ENCODE peak calls at places on chromosomes 5 and 9, in five cellular contexts. One of them, this sample, is unnamed.

GRCh38 chr5:91076138-91076537 is 307.0 kb downstream of the ARRDC3 start:
- DNase-seq in thyroid gland: no peak
- DNase-seq in kidney: no peak
- DNase-seq in fibroblast of the aortic adventitia: no peak
- DNase-seq in mammary epithelial cell: no peak
- DNase-seq in this sample: no peak

GRCh38 chr5:74640450-74641013 is at the start of gene ENC1:
- DNase-seq in thyroid gland: peak; percentile 82
- DNase-seq in kidney: peak; percentile 96
- DNase-seq in fibroblast of the aortic adventitia: peak; percentile 80
- DNase-seq in mammary epithelial cell: peak; percentile 88
- DNase-seq in this sample: peak; percentile 75

GRCh38 chr9:77589046-77589795 is 58.9 kb downstream of the GNA14 start:
- DNase-seq in thyroid gland: peak; percentile 63
- DNase-seq in kidney: no peak
- DNase-seq in fibroblast of the aortic adventitia: no peak
- DNase-seq in mammary epithelial cell: peak; percentile 34
- DNase-seq in this sample: no peak

GRCh38 chr9:8723195-8723594 is 923.6 kb upstream of the DMAC1 start:
- DNase-seq in thyroid gland: no peak
- DNase-seq in kidney: no peak
- DNase-seq in fibroblast of the aortic adventitia: no peak
- DNase-seq in mammary epithelial cell: no peak
- DNase-seq in this sample: no peak

GRCh38 chr9:86034863-86035734 is 64.3 kb downstream of the GOLM1 start:
- DNase-seq in thyroid gland: no peak
- DNase-seq in kidney: no peak
- DNase-seq in fibroblast of the aortic adventitia: peak; percentile 27
- DNase-seq in mammary epithelial cell: peak; percentile 11
- DNase-seq in this sample: no peak

GRCh38 chr5:141845371-141845821 is 32.8 kb downstream of the PCDH1 start:
- DNase-seq in thyroid gland: no peak
- DNase-seq in kidney: peak; percentile 58
- DNase-seq in fibroblast of the aortic adventitia: no peak
- DNase-seq in mammary epithelial cell: no peak
- DNase-seq in this sample: no peak

GRCh38 chr5:114308508-114308907 is 53.4 kb upstream of the KCNN2 start:
- DNase-seq in thyroid gland: no peak
- DNase-seq in kidney: no peak
- DNase-seq in fibroblast of the aortic adventitia: no peak
- DNase-seq in mammary epithelial cell: no peak
- DNase-seq in this sample: no peak

GRCh38 chr9:83199240-83199639 is 136.3 kb upstream of the RASEF start:
- DNase-seq in thyroid gland: peak; percentile 68
- DNase-seq in kidney: no peak
- DNase-seq in fibroblast of the aortic adventitia: peak; percentile 65
- DNase-seq in mammary epithelial cell: peak; percentile 46
- DNase-seq in this sample: no peak

GRCh38 chr5:141783599-141784296 is 94.5 kb downstream of the PCDH1 start:
- DNase-seq in thyroid gland: no peak
- DNase-seq in kidney: peak; percentile 79
- DNase-seq in fibroblast of the aortic adventitia: no peak
- DNase-seq in mammary epithelial cell: peak; percentile 67
- DNase-seq in this sample: no peak

GRCh38 chr5:97644896-97645295 is 461.8 kb upstream of the RIOK2 start:
- DNase-seq in thyroid gland: no peak
- DNase-seq in kidney: no peak
- DNase-seq in fibroblast of the aortic adventitia: no peak
- DNase-seq in mammary epithelial cell: no peak
- DNase-seq in this sample: no peak

GRCh38 chr9:2838984-2839367 is 4.9 kb downstream of the PUM3 start:
- DNase-seq in thyroid gland: no peak
- DNase-seq in kidney: no peak
- DNase-seq in fibroblast of the aortic adventitia: no peak
- DNase-seq in mammary epithelial cell: no peak
- DNase-seq in this sample: no peak
- H3K4me3 ChIP-seq in thyroid gland: no peak overlapping the region
- H3K4me3 ChIP-seq in kidney: peak overlapping the region; percentile 33
- H3K4me3 ChIP-seq in fibroblast of the aortic adventitia: peak overlapping the region; percentile 57
- H3K4me3 ChIP-seq in mammary epithelial cell: no peak overlapping the region
- H3K4me3 ChIP-seq in this sample: no peak overlapping the region

DNA sequence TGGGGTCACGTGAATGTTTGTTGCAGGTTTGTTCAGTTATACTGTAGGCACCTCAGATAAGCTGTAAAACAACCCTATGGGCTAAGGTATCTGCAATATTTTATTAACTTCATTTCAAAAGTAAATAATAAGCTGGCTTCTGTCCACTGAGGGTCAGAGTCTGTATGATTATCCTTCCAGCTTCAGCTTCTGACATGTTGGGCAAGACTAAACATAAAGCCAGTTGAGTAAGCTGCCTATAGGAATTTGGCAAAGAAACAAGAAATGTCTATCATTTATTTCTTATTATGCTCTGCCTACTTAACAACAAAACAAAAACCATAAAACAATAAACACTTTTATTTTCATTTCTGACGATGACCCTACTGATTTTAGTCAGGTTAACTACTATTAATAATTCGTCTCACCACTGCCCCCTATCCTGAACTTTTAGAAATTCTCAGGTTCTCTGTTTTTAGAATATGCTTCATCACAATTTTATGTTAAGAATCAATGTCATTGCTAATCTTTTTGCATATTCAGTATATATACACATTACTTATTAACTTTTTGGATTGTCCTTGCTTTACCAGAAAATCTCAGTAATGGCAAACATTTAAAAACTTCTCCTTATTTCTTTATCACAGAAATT is 413.5 kb upstream of the ADAMTSL1 start:
- DNase-seq in thyroid gland: no peak
- DNase-seq in kidney: no peak
- DNase-seq in fibroblast of the aortic adventitia: no peak
- DNase-seq in mammary epithelial cell: no peak
- DNase-seq in this sample: no peak
- TF ChIP-seq CTCF in thyroid gland: no peak
- TF ChIP-seq CTCF in kidney: no peak
- TF ChIP-seq CTCF in fibroblast of the aortic adventitia: peak; percentile 19
- TF ChIP-seq CTCF in mammary epithelial cell: peak; percentile 34
- TF ChIP-seq CTCF in this sample: peak; percentile 10

GRCh38 chr9:35906923-35907699 is 1.1 kb downstream of the HRCT1 start:
- DNase-seq in thyroid gland: peak; percentile 90
- DNase-seq in kidney: peak; percentile 89
- DNase-seq in fibroblast of the aortic adventitia: peak; percentile 91
- DNase-seq in mammary epithelial cell: peak; percentile 61
- DNase-seq in this sample: no peak
- H3K4me3 ChIP-seq in thyroid gland: no peak overlapping the region
- H3K4me3 ChIP-seq in kidney: peak overlapping the region; percentile 11
- H3K4me3 ChIP-seq in fibroblast of the aortic adventitia: peak overlapping the region; percentile 48
- H3K4me3 ChIP-seq in mammary epithelial cell: no peak overlapping the region
- H3K4me3 ChIP-seq in this sample: no peak overlapping the region

DNA sequence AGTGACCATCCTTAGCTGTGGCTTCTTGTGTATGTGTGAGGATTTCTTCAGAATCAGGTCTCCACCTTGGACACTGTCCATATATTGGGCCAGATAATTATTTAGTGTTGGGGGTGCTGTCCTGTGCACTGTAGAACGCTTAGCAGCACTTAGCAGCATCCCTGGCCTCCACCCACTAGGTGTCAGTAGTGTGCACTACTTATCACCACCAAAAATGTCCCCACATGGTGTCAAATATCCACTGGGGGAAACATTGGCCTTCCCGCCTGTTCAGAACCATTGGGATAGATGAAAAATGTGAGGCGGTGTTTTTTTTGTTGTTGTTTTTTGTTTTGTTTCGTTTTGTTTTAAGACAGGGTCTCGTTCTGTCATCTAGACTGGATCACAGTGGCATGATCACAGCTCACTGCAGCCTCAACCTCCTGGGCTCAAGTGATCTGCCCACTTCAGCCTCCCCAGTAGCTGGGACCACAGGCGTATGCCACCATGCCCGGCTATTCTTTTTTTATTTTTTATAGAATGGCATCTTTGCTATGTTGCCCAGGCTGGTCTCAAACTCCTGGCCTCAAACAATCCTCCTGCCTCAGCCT is 67.7 kb downstream of the TENT4A start:
- DNase-seq in thyroid gland: no peak
- DNase-seq in kidney: no peak
- DNase-seq in fibroblast of the aortic adventitia: no peak
- DNase-seq in mammary epithelial cell: no peak
- DNase-seq in this sample: no peak
- TF ChIP-seq CTCF in thyroid gland: no peak
- TF ChIP-seq CTCF in kidney: no peak
- TF ChIP-seq CTCF in fibroblast of the aortic adventitia: peak; percentile 25
- TF ChIP-seq CTCF in mammary epithelial cell: peak; percentile 48
- TF ChIP-seq CTCF in this sample: peak; percentile 68

DNA sequence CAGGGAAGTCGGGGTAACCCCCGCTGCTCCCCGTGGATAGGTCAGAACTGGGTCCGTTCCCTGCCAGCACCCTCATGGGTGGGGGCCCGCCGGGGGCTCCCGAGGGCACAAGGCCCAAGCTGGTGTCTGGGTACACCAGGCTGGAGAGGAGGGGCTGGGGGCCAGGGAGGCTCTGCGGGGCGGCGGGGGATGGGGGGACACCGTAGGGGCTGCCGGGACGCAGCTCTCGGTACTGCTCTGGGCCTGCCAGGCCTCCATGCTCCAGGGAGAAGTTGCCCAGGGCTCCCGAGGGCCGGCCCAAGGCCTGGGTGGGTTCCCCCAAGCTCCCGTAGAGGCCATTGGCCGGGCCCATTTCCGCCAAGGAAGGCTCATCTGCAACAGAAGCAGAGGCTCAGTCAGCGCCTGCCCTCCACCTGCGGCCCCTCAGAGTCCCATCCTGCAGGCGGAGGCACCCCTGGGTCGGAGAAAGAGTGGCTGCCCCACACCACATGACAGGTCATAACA is 7.5 kb downstream of the LHX3 start:
- DNase-seq in thyroid gland: no peak
- DNase-seq in kidney: no peak
- DNase-seq in fibroblast of the aortic adventitia: no peak
- DNase-seq in mammary epithelial cell: no peak
- DNase-seq in this sample: no peak
- H3K4me3 ChIP-seq in thyroid gland: no peak overlapping the region
- H3K4me3 ChIP-seq in kidney: no peak overlapping the region
- H3K4me3 ChIP-seq in fibroblast of the aortic adventitia: no peak overlapping the region
- H3K4me3 ChIP-seq in mammary epithelial cell: no peak overlapping the region
- H3K4me3 ChIP-seq in this sample: no peak overlapping the region

GRCh38 chr9:79952401-79952800 is 380.6 kb downstream of the TLE4 start:
- DNase-seq in thyroid gland: no peak
- DNase-seq in kidney: no peak
- DNase-seq in fibroblast of the aortic adventitia: peak; percentile 62
- DNase-seq in mammary epithelial cell: no peak
- DNase-seq in this sample: no peak

GRCh38 chr9:79953908-79954307 is 382.1 kb downstream of the TLE4 start:
- DNase-seq in thyroid gland: no peak
- DNase-seq in kidney: no peak
- DNase-seq in fibroblast of the aortic adventitia: no peak
- DNase-seq in mammary epithelial cell: no peak
- DNase-seq in this sample: no peak

GRCh38 chr9:79955300-79955699 is 383.5 kb downstream of the TLE4 start:
- DNase-seq in thyroid gland: no peak
- DNase-seq in kidney: no peak
- DNase-seq in fibroblast of the aortic adventitia: peak; percentile 10
- DNase-seq in mammary epithelial cell: no peak
- DNase-seq in this sample: no peak
- TF ChIP-seq CTCF in thyroid gland: no peak
- TF ChIP-seq CTCF in kidney: no peak
- TF ChIP-seq CTCF in fibroblast of the aortic adventitia: peak; percentile 39
- TF ChIP-seq CTCF in mammary epithelial cell: no peak
- TF ChIP-seq CTCF in this sample: peak; percentile 37

GRCh38 chr5:55219770-55220169 is 7.3 kb downstream of the MCIDAS start:
- DNase-seq in thyroid gland: no peak
- DNase-seq in kidney: no peak
- DNase-seq in fibroblast of the aortic adventitia: no peak
- DNase-seq in mammary epithelial cell: no peak
- DNase-seq in this sample: no peak
- H3K4me3 ChIP-seq in thyroid gland: no peak overlapping the region
- H3K4me3 ChIP-seq in kidney: no peak overlapping the region
- H3K4me3 ChIP-seq in fibroblast of the aortic adventitia: no peak overlapping the region
- H3K4me3 ChIP-seq in mammary epithelial cell: no peak overlapping the region
- H3K4me3 ChIP-seq in this sample: no peak overlapping the region

GRCh38 chr9:111691686-111692329 is 30.4 kb downstream of the GNG10 start:
- DNase-seq in thyroid gland: no peak
- DNase-seq in kidney: no peak
- DNase-seq in fibroblast of the aortic adventitia: peak; percentile 69
- DNase-seq in mammary epithelial cell: peak; percentile 35
- DNase-seq in this sample: peak; percentile 19
- TF ChIP-seq CTCF in thyroid gland: peak; percentile 5
- TF ChIP-seq CTCF in kidney: peak; percentile 5
- TF ChIP-seq CTCF in fibroblast of the aortic adventitia: peak; percentile 51
- TF ChIP-seq CTCF in mammary epithelial cell: peak; percentile 22
- TF ChIP-seq CTCF in this sample: peak; percentile 31

This sample was measured in HFF-Myc.